ENCODE peak calls at places on chromosomes 16 and 17, in eight cellular contexts. One of them, this sample, is unnamed.

GRCh38 chr17:19398301-19399181 is 11.6 kb upstream of the MFAP4 start:
- DNase-seq in SHP77: peak; percentile 69
- DNase-seq in stimulated activated CD8-positive, alpha-beta memory T cell treated with anti-CD3 and anti-CD28 coated beads, Interleukin-7, amount 100 ng/mL, for 1 hour: no peak
- DNase-seq in GM12892: no peak
- DNase-seq in LHCN-M2: peak; percentile 38
- DNase-seq in activated naive CD4-positive, alpha-beta T cell: no peak
- DNase-seq in NCI-H146: peak; percentile 67
- DNase-seq in omental fat pad: peak; percentile 39
- DNase-seq in this sample: no peak

GRCh38 chr17:79626156-79626890 is 15.5 kb upstream of the RBFOX3 start:
- DNase-seq in GM12892: peak; percentile 4
- DNase-seq in NCI-H146: no peak
- DNase-seq in SHP77: no peak
- DNase-seq in LHCN-M2: no peak
- DNase-seq in omental fat pad: peak; percentile 16
- DNase-seq in activated naive CD4-positive, alpha-beta T cell: no peak
- DNase-seq in stimulated activated CD8-positive, alpha-beta memory T cell treated with anti-CD3 and anti-CD28 coated beads, Interleukin-7, amount 100 ng/mL, for 1 hour: no peak
- DNase-seq in this sample: no peak

GRCh38 chr17:56699186-56699895 is 105.8 kb downstream of the NOG start:
- DNase-seq in omental fat pad: no peak
- DNase-seq in activated naive CD4-positive, alpha-beta T cell: no peak
- DNase-seq in SHP77: no peak
- DNase-seq in NCI-H146: no peak
- DNase-seq in LHCN-M2: peak; percentile 98
- DNase-seq in GM12892: no peak
- DNase-seq in stimulated activated CD8-positive, alpha-beta memory T cell treated with anti-CD3 and anti-CD28 coated beads, Interleukin-7, amount 100 ng/mL, for 1 hour: no peak
- DNase-seq in this sample: no peak

GRCh38 chr16:72666267-72666666 is 381.7 kb downstream of the ZFHX3 start:
- DNase-seq in NCI-H146: no peak
- DNase-seq in GM12892: no peak
- DNase-seq in omental fat pad: no peak
- DNase-seq in activated naive CD4-positive, alpha-beta T cell: no peak
- DNase-seq in LHCN-M2: peak; percentile 14
- DNase-seq in stimulated activated CD8-positive, alpha-beta memory T cell treated with anti-CD3 and anti-CD28 coated beads, Interleukin-7, amount 100 ng/mL, for 1 hour: no peak
- DNase-seq in SHP77: no peak
- DNase-seq in this sample: no peak

GRCh38 chr16:20064931-20065330 is 8.8 kb downstream of the GPR139 start:
- DNase-seq in GM12892: no peak
- DNase-seq in LHCN-M2: no peak
- DNase-seq in activated naive CD4-positive, alpha-beta T cell: no peak
- DNase-seq in stimulated activated CD8-positive, alpha-beta memory T cell treated with anti-CD3 and anti-CD28 coated beads, Interleukin-7, amount 100 ng/mL, for 1 hour: no peak
- DNase-seq in omental fat pad: no peak
- DNase-seq in NCI-H146: no peak
- DNase-seq in SHP77: no peak
- DNase-seq in this sample: no peak

GRCh38 chr16:13108126-13108525 is 206.7 kb downstream of the SHISA9 start:
- DNase-seq in SHP77: no peak
- DNase-seq in GM12892: no peak
- DNase-seq in activated naive CD4-positive, alpha-beta T cell: no peak
- DNase-seq in omental fat pad: no peak
- DNase-seq in LHCN-M2: no peak
- DNase-seq in NCI-H146: no peak
- DNase-seq in stimulated activated CD8-positive, alpha-beta memory T cell treated with anti-CD3 and anti-CD28 coated beads, Interleukin-7, amount 100 ng/mL, for 1 hour: no peak
- DNase-seq in this sample: no peak

GRCh38 chr17:50365165-50365564 is 7.8 kb downstream of the MRPL27 start:
- DNase-seq in activated naive CD4-positive, alpha-beta T cell: no peak
- DNase-seq in omental fat pad: no peak
- DNase-seq in GM12892: no peak
- DNase-seq in NCI-H146: no peak
- DNase-seq in SHP77: no peak
- DNase-seq in LHCN-M2: no peak
- DNase-seq in stimulated activated CD8-positive, alpha-beta memory T cell treated with anti-CD3 and anti-CD28 coated beads, Interleukin-7, amount 100 ng/mL, for 1 hour: no peak
- DNase-seq in this sample: no peak

GRCh38 chr16:89121691-89122321 is 28.2 kb downstream of the ACSF3 start:
- DNase-seq in NCI-H146: no peak
- DNase-seq in LHCN-M2: no peak
- DNase-seq in activated naive CD4-positive, alpha-beta T cell: no peak
- DNase-seq in stimulated activated CD8-positive, alpha-beta memory T cell treated with anti-CD3 and anti-CD28 coated beads, Interleukin-7, amount 100 ng/mL, for 1 hour: no peak
- DNase-seq in omental fat pad: no peak
- DNase-seq in GM12892: no peak
- DNase-seq in SHP77: no peak
- DNase-seq in this sample: no peak

GRCh38 chr16:56753410-56753809 is 23.5 kb downstream of the NUP93 start:
- DNase-seq in stimulated activated CD8-positive, alpha-beta memory T cell treated with anti-CD3 and anti-CD28 coated beads, Interleukin-7, amount 100 ng/mL, for 1 hour: no peak
- DNase-seq in LHCN-M2: peak; percentile 40
- DNase-seq in SHP77: no peak
- DNase-seq in NCI-H146: no peak
- DNase-seq in omental fat pad: no peak
- DNase-seq in activated naive CD4-positive, alpha-beta T cell: no peak
- DNase-seq in GM12892: no peak
- DNase-seq in this sample: no peak

GRCh38 chr16:7257026-7257425 is 75.6 kb upstream of the RBFOX1 start:
- DNase-seq in LHCN-M2: no peak
- DNase-seq in stimulated activated CD8-positive, alpha-beta memory T cell treated with anti-CD3 and anti-CD28 coated beads, Interleukin-7, amount 100 ng/mL, for 1 hour: no peak
- DNase-seq in activated naive CD4-positive, alpha-beta T cell: no peak
- DNase-seq in omental fat pad: no peak
- DNase-seq in SHP77: no peak
- DNase-seq in GM12892: no peak
- DNase-seq in NCI-H146: no peak
- DNase-seq in this sample: no peak

GRCh38 chr17:44389723-44390202 is 314 bp upstream of the ITGA2B start:
- DNase-seq in NCI-H146: no peak
- DNase-seq in GM12892: no peak
- DNase-seq in omental fat pad: no peak
- DNase-seq in activated naive CD4-positive, alpha-beta T cell: no peak
- DNase-seq in SHP77: no peak
- DNase-seq in stimulated activated CD8-positive, alpha-beta memory T cell treated with anti-CD3 and anti-CD28 coated beads, Interleukin-7, amount 100 ng/mL, for 1 hour: no peak
- DNase-seq in LHCN-M2: no peak
- DNase-seq in this sample: no peak

This sample was measured in GM18507.